ENCODE peak calls at places on chromosomes 16 and 17, in ten cellular contexts. T is mucosa of descending colon, I is GM10248, D is GM23338, V is SK-N-SH, Q is heart left ventricle, A is fibroblast of lung, M is omental fat pad, F is cardiac fibroblast, X is AG10803. U is an unnamed sample.

GRCh38 chr17:43758497-43759174 is at the start of gene SOST:
- DNase-seq in T (no peak), I (no peak), D (no peak), V (no peak), Q (no peak), A (no peak), M (no peak), F (no peak), X (no peak), U (no peak)

GRCh38 chr16:85601730-85602401 is 11.3 kb upstream of the GSE1 start:
- DNase-seq in T (no peak), I (no peak), D (no peak), V (no peak), Q (peak; percentile 64), A (peak; percentile 46), M (no peak), F (no peak), X (no peak), U (no peak)

GRCh38 chr16:3952342-3953131 is 72.0 kb upstream of the CREBBP start:
- DNase-seq in T (peak; percentile 69), I (no peak), D (peak; percentile 25), V (no peak), Q (peak; percentile 91), A (no peak), M (no peak), F (peak; percentile 83), X (peak; percentile 75), U (no peak)

GRCh38 chr17:76993636-76994035 is 125.4 kb downstream of the MGAT5B start:
- DNase-seq in T (no peak), I (no peak), D (no peak), V (no peak), Q (no peak), A (no peak), M (no peak), F (no peak), X (no peak), U (no peak)

GRCh38 chr17:44776628-44777393 is 18.0 kb downstream of the ADAM11 start:
- DNase-seq in T (no peak), I (no peak), D (no peak), V (peak; percentile 15), Q (peak; percentile 23), A (no peak), M (no peak), F (no peak), X (no peak), U (no peak)

GRCh38 chr16:2751577-2752034 is 832 bp upstream of the SRRM2 start:
- DNase-seq in T (peak; percentile 59), I (peak; percentile 83), D (peak; percentile 92), V (peak; percentile 89), Q (no peak), A (peak; percentile 20), M (no peak), F (no peak), X (no peak), U (no peak)

GRCh38 chr16:56329887-56330286 is 95.5 kb downstream of the AMFR start:
- DNase-seq in T (no peak), I (no peak), D (no peak), V (no peak), Q (no peak), A (no peak), M (no peak), F (no peak), X (no peak), U (no peak)

GRCh38 chr16:84370723-84371552 is 2.6 kb downstream of the ATP2C2 start:
- DNase-seq in T (no peak), I (no peak), D (no peak), V (no peak), Q (no peak), A (no peak), M (no peak), F (no peak), X (no peak), U (no peak)

GRCh38 chr17:15453782-15454181 is 13.6 kb downstream of the CDRT4 start:
- DNase-seq in T (no peak), I (no peak), D (no peak), V (no peak), Q (no peak), A (no peak), M (no peak), F (no peak), X (peak; percentile 19), U (no peak)

GRCh38 chr17:6510321-6511023 is 45.9 kb downstream of the PITPNM3 start:
- DNase-seq in T (no peak), I (no peak), D (no peak), V (no peak), Q (no peak), A (peak; percentile 29), M (no peak), F (no peak), X (no peak), U (no peak)

GRCh38 chr16:78684040-78684611 is 584.7 kb downstream of the WWOX start:
- DNase-seq in T (peak; percentile 54), I (no peak), D (no peak), V (no peak), Q (peak; percentile 73), A (peak; percentile 93), M (peak; percentile 27), F (peak; percentile 89), X (peak; percentile 95), U (no peak)

GRCh38 chr17:4230142-4230541 is 33.6 kb downstream of the ANKFY1 start:
- DNase-seq in T (no peak), I (no peak), D (peak; percentile 35), V (no peak), Q (peak; percentile 35), A (peak; percentile 97), M (no peak), F (peak; percentile 95), X (peak; percentile 99), U (no peak)

GRCh38 chr17:33520404-33521032 is 227.4 kb upstream of the ASIC2 start:
- DNase-seq in T (no peak), I (peak; percentile 73), D (peak; percentile 80), V (peak; percentile 83), Q (peak; percentile 39), A (no peak), M (peak; percentile 29), F (peak; percentile 12), X (peak; percentile 3), U (no peak)

GRCh38 chr17:81307636-81308035 is 12.5 kb upstream of the SLC38A10 start:
- DNase-seq in T (no peak), I (no peak), D (no peak), V (no peak), Q (no peak), A (no peak), M (no peak), F (no peak), X (no peak), U (no peak)

GRCh38 chr17:81308161-81308560 is 13.1 kb upstream of the SLC38A10 start:
- DNase-seq in T (peak; percentile 49), I (no peak), D (no peak), V (no peak), Q (no peak), A (no peak), M (no peak), F (no peak), X (no peak), U (no peak)

GRCh38 chr17:81309859-81310839 is 15.0 kb upstream of the SLC38A10 start:
- DNase-seq in T (no peak), I (no peak), D (no peak), V (peak; percentile 90), Q (no peak), A (no peak), M (no peak), F (no peak), X (no peak), U (no peak)

GRCh38 chr17:81310963-81311550 is 15.9 kb upstream of the SLC38A10 start:
- DNase-seq in T (no peak), I (no peak), D (no peak), V (peak; percentile 96), Q (no peak), A (no peak), M (no peak), F (no peak), X (no peak), U (no peak)

DNA sequence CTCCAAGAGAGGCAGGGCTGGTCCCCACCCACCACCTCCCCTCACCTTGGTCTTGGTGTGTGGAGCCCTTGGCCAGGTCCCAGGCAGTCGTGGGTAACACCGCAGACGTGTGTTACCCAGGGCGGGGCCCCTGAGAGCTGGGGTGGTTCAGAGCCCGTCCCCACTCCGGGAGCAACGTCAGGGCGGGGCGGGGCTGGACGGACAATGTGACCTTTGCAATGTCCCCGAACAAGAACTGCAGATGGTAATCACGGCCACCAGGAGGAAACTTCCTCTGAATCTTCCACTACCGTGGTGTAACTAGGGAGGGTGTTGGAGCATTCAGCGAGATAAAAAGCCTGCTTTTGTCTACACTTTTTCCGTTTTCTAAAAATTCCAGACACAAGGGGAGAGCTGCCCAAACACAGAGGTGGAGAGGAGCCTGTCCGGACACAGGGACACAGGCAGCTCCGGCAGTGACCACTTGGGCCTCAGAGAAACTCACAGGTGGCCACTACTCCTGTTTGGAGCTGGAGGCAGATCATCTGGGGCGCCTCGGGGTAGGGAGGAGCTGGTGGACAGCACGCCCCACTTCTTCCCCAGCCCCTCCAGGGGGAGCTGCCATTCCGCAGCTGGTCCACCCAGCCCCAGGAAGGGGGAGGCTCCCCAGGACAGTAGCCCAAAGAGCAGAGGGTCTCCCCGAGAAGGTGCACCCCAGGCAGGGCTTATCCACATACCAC is 14.2 kb upstream of the SLC38A10 start:
- DNase-seq in T (peak; percentile 95), I (no peak), D (peak; percentile 83), V (peak; percentile 84), Q (peak; percentile 95), A (peak; percentile 54), M (peak; percentile 74), F (peak; percentile 73), X (peak; percentile 73), U (peak; percentile 52)
- TF ChIP-seq CTCF in T (peak; percentile 42), I (peak; percentile 24), D (peak; percentile 56), V (peak; percentile 50), Q (no peak), A (peak; percentile 46), M (no peak), F (peak; percentile 50), X (peak; percentile 55), U (peak; percentile 39)

GRCh38 chr16:1095450-1096163 is 437 bp downstream of the C1QTNF8 start:
- DNase-seq in T (no peak), I (no peak), D (no peak), V (no peak), Q (no peak), A (no peak), M (no peak), F (no peak), X (no peak), U (no peak)
- TF ChIP-seq CTCF in T (no peak), I (no peak), D (no peak), V (no peak), Q (no peak), A (no peak), M (no peak), F (no peak), X (no peak), U (no peak)

DNA sequence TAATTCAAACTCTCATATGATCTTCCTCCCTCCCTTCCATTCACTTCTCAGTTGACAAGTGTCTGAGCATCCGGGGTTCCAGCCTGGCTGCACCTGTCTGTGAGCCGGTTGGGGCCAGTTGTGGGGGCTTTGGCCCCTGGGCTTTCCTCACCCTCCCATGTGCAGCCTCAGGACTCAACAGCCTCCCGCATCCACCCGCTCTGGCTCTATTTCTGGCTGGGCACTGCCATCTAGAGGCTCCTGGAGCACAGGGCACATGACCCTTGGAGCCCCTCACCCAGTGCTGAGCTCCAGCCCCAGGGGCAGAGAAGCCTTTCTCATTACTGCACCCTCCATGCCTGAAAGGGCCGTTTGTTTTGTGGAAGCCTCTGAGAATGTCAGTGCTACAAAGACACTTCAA is 43.3 kb downstream of the HAPSTR1 start:
- DNase-seq in T (no peak), I (peak; percentile 78), D (peak; percentile 87), V (peak; percentile 82), Q (peak; percentile 56), A (peak; percentile 29), M (no peak), F (peak; percentile 58), X (peak; percentile 48), U (peak; percentile 53)
- TF ChIP-seq CTCF in T (peak; percentile 18), I (peak; percentile 83), D (peak; percentile 74), V (peak; percentile 72), Q (peak; percentile 50), A (peak; percentile 55), M (no peak), F (peak; percentile 55), X (peak; percentile 64), U (peak; percentile 58)

GRCh38 chr17:31095239-31096105 is 695 bp downstream of the NF1 start:
- DNase-seq in T (peak; percentile 76), I (peak; percentile 50), D (peak; percentile 94), V (peak; percentile 85), Q (peak; percentile 53), A (peak; percentile 56), M (no peak), F (peak; percentile 47), X (peak; percentile 40), U (peak; percentile 29)
- TF ChIP-seq CTCF in T (no peak), I (no peak), D (no peak), V (no peak), Q (no peak), A (no peak), M (no peak), F (no peak), X (no peak), U (no peak)

U was measured in natural killer cell.